ENCODE peak calls at places on chromosomes 1 and 21, in five cellular contexts. A, J, U, P and L are unnamed samples.

GRCh38 chr1:99527078-99527477 is 118.8 kb upstream of the PALMD start:
- DNase-seq in J (no peak), A (peak; percentile 20), U (peak; percentile 17), P (no peak), L (peak; percentile 8)

GRCh38 chr1:161305872-161306519 is 3.8 kb downstream of the MPZ start:
- DNase-seq in P (no peak), A (peak; percentile 21), U (peak; percentile 96), J (peak; percentile 65), L (peak; percentile 91)

GRCh38 chr1:53336146-53336545 is 8.3 kb upstream of the LRP8 start:
- DNase-seq in J (no peak), P (no peak), U (no peak), A (no peak), L (no peak)

GRCh38 chr1:206696812-206697585 is 12.3 kb downstream of the MAPKAPK2 start:
- DNase-seq in J (no peak), U (no peak), A (no peak), P (no peak), L (no peak)

GRCh38 chr1:22575532-22576147 is 12.4 kb downstream of the EPHA8 start:
- DNase-seq in P (no peak), J (no peak), U (no peak), A (no peak), L (no peak)

GRCh38 chr1:51329443-51330325 is 678 bp downstream of the TTC39A start:
- DNase-seq in J (no peak), P (no peak), A (no peak), U (no peak), L (peak; percentile 33)

GRCh38 chr1:212630159-212630900 is 21.8 kb downstream of the ATF3 start:
- DNase-seq in P (peak; percentile 75), A (no peak), U (peak; percentile 85), J (no peak), L (peak; percentile 75)

GRCh38 chr1:244735854-244736561 is 83.1 kb downstream of the DESI2 start:
- DNase-seq in P (no peak), J (no peak), U (no peak), A (no peak), L (no peak)

GRCh38 chr1:16367258-16367967 is 371 bp downstream of the SZRD1 start:
- DNase-seq in A (peak; percentile 85), U (peak; percentile 90), P (peak; percentile 53), J (peak; percentile 94), L (peak; percentile 86)

GRCh38 chr1:93679546-93679945 is 2.1 kb downstream of the BCAR3 start:
- DNase-seq in A (peak; percentile 52), J (no peak), U (no peak), P (no peak), L (no peak)

GRCh38 chr1:104706631-104707147 is 957.0 kb downstream of the AMY1C start:
- DNase-seq in A (no peak), U (peak; percentile 12), P (peak; percentile 2), J (peak; percentile 9), L (no peak)

GRCh38 chr1:7810395-7810794 is 26.3 kb downstream of the PER3 start:
- DNase-seq in U (peak; percentile 54), J (no peak), P (no peak), A (peak; percentile 96), L (no peak)

GRCh38 chr21:29638138-29638537 is 301.7 kb downstream of the GRIK1 start:
- DNase-seq in U (no peak), A (no peak), J (no peak), P (no peak), L (no peak)

GRCh38 chr1:244435562-244436205 is 16.0 kb downstream of the ADSS2 start:
- DNase-seq in A (peak; percentile 71), U (no peak), P (no peak), J (no peak), L (no peak)

GRCh38 chr1:66931548-66932124 is 6.8 kb downstream of the MIER1 start:
- DNase-seq in U (no peak), P (no peak), A (no peak), J (no peak), L (no peak)

GRCh38 chr1:170044187-170044586 is 30.3 kb downstream of the KIFAP3 start:
- DNase-seq in P (no peak), A (peak; percentile 21), U (no peak), J (no peak), L (no peak)

GRCh38 chr1:206909167-206909882 is 12.1 kb downstream of the IL24 start:
- DNase-seq in J (no peak), A (no peak), P (peak; percentile 73), U (peak; percentile 77), L (peak; percentile 82)

GRCh38 chr1:1943834-1944570 is 24.9 kb upstream of the TMEM52 start:
- DNase-seq in J (no peak), P (peak; percentile 71), A (no peak), U (peak; percentile 84), L (peak; percentile 93)

GRCh38 chr1:175137369-175137768 is 55.2 kb downstream of the KIAA0040 start:
- DNase-seq in A (no peak), J (no peak), U (no peak), P (no peak), L (no peak)

GRCh38 chr1:234722267-234722704 is 112.3 kb upstream of the IRF2BP2 start:
- DNase-seq in P (no peak), U (no peak), A (no peak), J (no peak), L (no peak)

GRCh38 chr1:42944207-42944928 is 14.3 kb downstream of the SLC2A1 start:
- DNase-seq in A (no peak), U (no peak), J (no peak), P (no peak), L (no peak)

GRCh38 chr1:211643324-211644212 is 31.9 kb downstream of the NEK2 start:
- DNase-seq in A (no peak), U (peak; percentile 56), P (no peak), J (no peak), L (peak; percentile 78)

GRCh38 chr21:37509802-37510393 is 143.3 kb downstream of the DYRK1A start:
- DNase-seq in U (no peak), A (peak; percentile 62), J (no peak), P (no peak), L (peak; percentile 37)

GRCh38 chr1:22780696-22781095 is 70.1 kb downstream of the EPHB2 start:
- DNase-seq in A (peak; percentile 16), P (peak; percentile 74), J (no peak), U (peak; percentile 99), L (peak; percentile 86)

GRCh38 chr1:153577624-153578051 is 12.0 kb upstream of the S100A2 start:
- DNase-seq in P (no peak), U (no peak), A (no peak), J (no peak), L (no peak)
- TF ChIP-seq RCOR1 in P (no peak), U (no peak), A (no peak), J (no peak), L (no peak)

GRCh38 chr21:34589511-34590282 is 25.2 kb downstream of the RCAN1 start:
- DNase-seq in A (no peak), J (no peak), U (no peak), P (no peak), L (no peak)
- TF ChIP-seq RCOR1 in A (no peak), J (no peak), U (no peak), P (no peak), L (no peak)

GRCh38 chr1:85576256-85576641 is 4.3 kb upstream of the CCN1 start:
- DNase-seq in J (no peak), P (no peak), U (no peak), A (no peak), L (no peak)

GRCh38 chr1:85578321-85579295 is 2.0 kb upstream of the CCN1 start:
- DNase-seq in J (no peak), U (no peak), A (peak; percentile 98), P (no peak), L (peak; percentile 68)

GRCh38 chr1:85576642-85577420 is 3.7 kb upstream of the CCN1 start:
- DNase-seq in P (peak; percentile 43), A (peak; percentile 88), U (peak; percentile 75), J (no peak), L (peak; percentile 90)

GRCh38 chr1:85579619-85580018 is 942 bp upstream of the CCN1 start:
- DNase-seq in J (no peak), U (no peak), A (peak; percentile 79), P (peak; percentile 23), L (no peak)

DNA sequence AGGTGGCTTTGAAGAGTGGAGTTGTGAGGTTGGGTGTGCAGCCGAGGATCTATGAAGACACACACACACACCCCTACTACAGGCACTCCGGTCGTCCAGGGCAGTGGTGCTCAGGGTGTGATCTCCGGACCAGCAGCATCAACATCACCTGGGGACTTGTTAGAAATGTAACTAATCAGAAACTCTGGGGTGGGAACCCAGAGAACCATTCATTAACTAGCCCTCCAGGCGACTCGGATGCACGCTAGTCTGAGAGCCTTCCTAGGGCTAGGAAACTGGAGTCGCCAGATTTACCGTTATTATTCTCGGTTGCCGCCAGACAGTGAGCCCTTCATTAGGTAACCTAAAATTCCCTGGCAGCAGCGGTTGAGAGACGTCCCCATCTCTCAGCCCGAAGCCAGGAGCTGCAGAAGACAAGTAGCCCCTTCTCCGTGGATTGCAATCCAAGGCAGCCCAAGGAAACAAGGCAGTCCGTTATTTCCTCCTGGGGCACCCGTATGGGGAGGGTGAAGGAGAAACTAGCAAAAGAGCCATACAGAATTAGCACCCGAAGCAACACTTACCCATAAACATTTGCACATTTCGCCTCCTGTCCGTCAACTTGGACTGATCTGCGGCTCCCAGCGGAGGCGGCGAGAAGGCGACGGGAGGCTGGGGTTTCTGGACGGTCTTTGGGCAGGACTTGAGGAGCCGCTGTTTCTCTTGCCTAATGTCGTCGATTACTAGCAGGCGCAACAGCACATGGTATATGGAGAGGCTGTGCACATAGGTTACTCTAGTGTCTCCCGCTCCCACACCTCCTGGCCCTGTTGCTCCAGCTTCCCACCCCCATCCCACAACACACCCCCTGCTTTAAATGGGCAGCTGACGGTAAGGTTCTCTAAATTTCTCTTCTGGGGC is 2.9 kb upstream of the CCN1 start:
- DNase-seq in J (no peak), U (no peak), A (no peak), P (no peak), L (peak; percentile 35)
- TF ChIP-seq RCOR1 in J (no peak), U (no peak), A (no peak), P (no peak), L (no peak)

DNA sequence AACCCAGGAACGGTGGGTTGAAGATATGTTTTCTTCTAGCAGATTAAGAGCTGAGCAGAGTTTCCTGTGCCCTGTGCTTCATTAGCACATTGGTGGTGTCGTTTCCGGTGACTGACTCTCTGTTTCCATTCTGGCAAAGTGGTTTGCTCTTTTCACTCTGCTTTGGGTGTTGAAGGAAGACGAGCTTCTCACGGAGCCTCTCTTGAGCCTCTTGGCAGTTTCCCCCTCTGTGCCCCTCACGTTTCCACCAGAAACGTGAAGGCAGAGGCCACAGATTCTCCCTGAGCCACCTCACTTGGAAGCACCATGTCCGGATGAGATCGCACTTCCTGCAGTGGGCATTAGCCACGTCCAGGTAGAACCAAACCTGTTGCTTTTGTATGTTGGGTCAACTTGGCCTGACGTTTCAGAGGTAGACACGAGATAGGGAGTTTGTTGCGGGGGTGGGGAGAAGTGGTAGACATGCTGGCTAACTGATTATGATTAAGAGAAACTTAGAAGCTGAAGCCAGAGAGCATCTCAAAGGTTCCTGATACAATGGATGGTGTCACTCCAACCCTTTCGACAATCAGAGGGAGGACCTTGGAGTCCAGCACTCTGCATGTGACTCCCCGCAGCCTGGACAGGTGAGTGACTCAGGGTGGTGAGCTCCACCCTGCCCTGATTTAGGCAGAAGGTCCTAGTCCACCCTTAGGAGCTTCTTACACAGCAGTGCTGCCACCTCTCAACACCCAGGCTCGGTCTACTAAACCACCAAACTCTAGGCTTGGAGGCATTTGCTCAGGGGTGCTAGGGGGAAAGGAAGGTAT is at the start of gene LAX1:
- DNase-seq in A (no peak), P (no peak), U (no peak), J (peak; percentile 77), L (no peak)
- TF ChIP-seq RCOR1 in A (no peak), P (no peak), U (peak; percentile 22), J (no peak), L (no peak)

GRCh38 chr1:84996846-84997666 is at the start of gene MCOLN2:
- DNase-seq in J (no peak), U (peak; percentile 61), A (peak; percentile 1), P (peak; percentile 57), L (peak; percentile 86)
- TF ChIP-seq RCOR1 in J (no peak), U (no peak), A (no peak), P (no peak), L (no peak)